ENCODE peak calls at places on chromosomes 5 and 9, in eight cellular contexts. Z, B, F, P, C, G, S and K are unnamed samples. For H3K4me1, the result is how much of the 10 kb centered on the place peaks cover.

GRCh38 chr5:133531178-133531577 is 81.2 kb downstream of the FSTL4 start:
- DNase-seq in Z (no peak), B (no peak), F (no peak), P (no peak), C (no peak), G (no peak), S (no peak), K (no peak)

GRCh38 chr5:83306572-83307241 is 164.8 kb upstream of the VCAN start:
- DNase-seq in Z (no peak), B (peak), F (peak), P (peak), C (no peak), G (peak), S (no peak), K (peak)

GRCh38 chr5:41722359-41722950 is 147.8 kb downstream of the OXCT1 start:
- DNase-seq in Z (no peak), B (no peak), F (no peak), P (peak), C (no peak), G (no peak), S (no peak), K (no peak)

GRCh38 chr5:39006650-39007049 is 67.5 kb downstream of the RICTOR start:
- DNase-seq in Z (no peak), B (no peak), F (no peak), P (no peak), C (no peak), G (no peak), S (no peak), K (no peak)

GRCh38 chr9:68416891-68417570 is 60.6 kb downstream of the PGM5 start:
- DNase-seq in Z (no peak), B (no peak), F (no peak), P (no peak), C (no peak), G (no peak), S (no peak), K (no peak)

GRCh38 chr5:140725799-140726471 is 25.7 kb downstream of the ZMAT2 start:
- DNase-seq in Z (peak), B (peak), F (no peak), P (peak), C (peak), G (peak), S (peak), K (no peak)

GRCh38 chr5:66255702-66256101 is 111.6 kb downstream of the SREK1 start:
- DNase-seq in Z (no peak), B (no peak), F (no peak), P (no peak), C (no peak), G (no peak), S (no peak), K (no peak)

GRCh38 chr5:154967419-154968024 is 26.6 kb downstream of the MRPL22 start:
- DNase-seq in Z (no peak), B (no peak), F (no peak), P (peak), C (no peak), G (no peak), S (peak), K (no peak)

GRCh38 chr5:62354028-62354874 is 48.2 kb downstream of the KIF2A start:
- DNase-seq in Z (no peak), B (no peak), F (no peak), P (peak), C (no peak), G (peak), S (peak), K (no peak)

GRCh38 chr5:131262953-131263541 is 806 bp upstream of the CDC42SE2 start:
- DNase-seq in Z (no peak), B (no peak), F (no peak), P (peak), C (no peak), G (no peak), S (no peak), K (no peak)

GRCh38 chr5:171477101-171477500 is 57.7 kb downstream of the FGF18 start:
- DNase-seq in Z (no peak), B (no peak), F (no peak), P (no peak), C (no peak), G (no peak), S (no peak), K (no peak)

GRCh38 chr5:96337048-96337781 is 95.8 kb downstream of the PCSK1 start:
- DNase-seq in Z (no peak), B (no peak), F (no peak), P (no peak), C (peak), G (no peak), S (no peak), K (no peak)

GRCh38 chr5:1634337-1634661 is 110.5 kb upstream of the LPCAT1 start:
- DNase-seq in Z (no peak), B (no peak), F (no peak), P (no peak), C (no peak), G (no peak), S (no peak), K (no peak)

GRCh38 chr5:150085950-150086715 is at the start of gene CSF1R:
- DNase-seq in Z (no peak), B (no peak), F (no peak), P (no peak), C (peak), G (no peak), S (no peak), K (no peak)

GRCh38 chr9:136340356-136341041 is 13.2 kb downstream of the GPSM1 start:
- DNase-seq in Z (no peak), B (no peak), F (no peak), P (no peak), C (no peak), G (no peak), S (no peak), K (no peak)

GRCh38 chr9:133120343-133121199 is 469 bp downstream of the RALGDS start:
- DNase-seq in Z (peak), B (no peak), F (no peak), P (no peak), C (no peak), G (no peak), S (no peak), K (no peak)

GRCh38 chr5:175700991-175701390 is 43.1 kb downstream of the HRH2 start:
- DNase-seq in Z (no peak), B (no peak), F (no peak), P (no peak), C (no peak), G (no peak), S (peak), K (no peak)

GRCh38 chr9:5499889-5500398 is 10.4 kb upstream of the PDCD1LG2 start:
- DNase-seq in Z (no peak), B (peak), F (no peak), P (peak), C (no peak), G (no peak), S (no peak), K (no peak)

GRCh38 chr5:159947708-159948358 is 31.6 kb downstream of the ADRA1B start:
- DNase-seq in Z (no peak), B (no peak), F (no peak), P (no peak), C (no peak), G (no peak), S (no peak), K (no peak)

GRCh38 chr5:73117088-73117755 is 3.2 kb upstream of the TMEM171 start:
- DNase-seq in Z (no peak), B (no peak), F (no peak), P (no peak), C (no peak), G (no peak), S (no peak), K (no peak)

GRCh38 chr5:139138790-139139189 is 59.4 kb downstream of the SIL1 start:
- DNase-seq in Z (peak), B (peak), F (no peak), P (peak), C (no peak), G (no peak), S (no peak), K (peak)

GRCh38 chr5:96595300-96596090 is 66.7 kb upstream of the CAST start:
- DNase-seq in Z (no peak), B (no peak), F (no peak), P (peak), C (no peak), G (no peak), S (no peak), K (no peak)

GRCh38 chr9:128863647-128864046 is 18.1 kb downstream of the KYAT1 start:
- DNase-seq in Z (peak), B (peak), F (peak), P (peak), C (no peak), G (peak), S (peak), K (peak)

GRCh38 chr5:138542120-138542955 is 698 bp downstream of the ETF1 start:
- DNase-seq in Z (no peak), B (no peak), F (no peak), P (peak), C (peak), G (no peak), S (no peak), K (no peak)

GRCh38 chr5:16946725-16947124 is 10.6 kb upstream of the MYO10 start:
- DNase-seq in Z (no peak), B (no peak), F (no peak), P (no peak), C (no peak), G (no peak), S (no peak), K (no peak)

GRCh38 chr5:66904189-66904588 is 292.4 kb downstream of the CD180 start:
- DNase-seq in Z (no peak), B (no peak), F (no peak), P (no peak), C (no peak), G (no peak), S (no peak), K (no peak)

GRCh38 chr5:32387176-32387575 is 57.4 kb downstream of the ZFR start:
- DNase-seq in Z (no peak), B (no peak), F (no peak), P (no peak), C (no peak), G (no peak), S (no peak), K (no peak)

GRCh38 chr5:10456583-10457562 is 15.2 kb downstream of the ROPN1L start:
- DNase-seq in Z (no peak), B (no peak), F (no peak), P (peak), C (no peak), G (no peak), S (no peak), K (no peak)

GRCh38 chr9:124239249-124240073 is 18.3 kb upstream of the NEK6 start:
- DNase-seq in Z (no peak), B (no peak), F (no peak), P (no peak), C (no peak), G (peak), S (no peak), K (no peak)

GRCh38 chr9:123419721-123420559 is 63.9 kb downstream of the CRB2 start:
- DNase-seq in Z (no peak), B (no peak), F (no peak), P (no peak), C (no peak), G (no peak), S (no peak), K (no peak)

GRCh38 chr9:35618854-35619799 is 914 bp upstream of the CD72 start:
- DNase-seq in Z (no peak), B (no peak), F (no peak), P (no peak), C (no peak), G (peak), S (no peak), K (peak)

GRCh38 chr5:67998709-67999251 is 216.8 kb upstream of the PIK3R1 start:
- DNase-seq in Z (no peak), B (peak), F (no peak), P (peak), C (peak), G (no peak), S (no peak), K (peak)

GRCh38 chr5:76615759-76616158 is 7.4 kb downstream of the F2RL2 start:
- DNase-seq in Z (no peak), B (no peak), F (no peak), P (no peak), C (no peak), G (no peak), S (no peak), K (no peak)

DNA sequence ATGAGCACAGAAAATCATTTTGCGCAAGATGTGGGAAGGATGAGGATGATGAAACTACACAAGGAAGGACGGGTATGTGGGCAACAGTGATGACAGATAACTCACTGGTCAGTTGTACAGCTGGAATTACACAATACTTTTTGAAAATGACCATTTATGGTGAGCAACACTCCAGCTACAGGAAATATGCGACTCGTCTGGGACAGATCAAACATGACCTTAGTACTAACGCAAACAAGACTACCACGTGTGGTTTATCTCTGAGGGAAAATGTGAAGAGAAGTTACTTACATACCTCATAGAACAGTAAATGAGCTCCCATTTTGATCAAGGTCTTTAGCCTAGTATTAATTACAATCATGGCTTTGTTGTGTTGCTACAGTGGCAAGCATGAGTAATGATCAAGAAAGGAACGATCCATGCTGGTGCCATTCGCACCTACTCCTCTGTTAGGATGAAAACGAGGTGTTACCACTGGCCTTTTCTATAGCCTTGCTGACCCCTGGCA is 456.9 kb downstream of the BNC2 start:
- DNase-seq in Z (no peak), B (no peak), F (no peak), P (no peak), C (no peak), G (no peak), S (peak), K (no peak)
- TF ChIP-seq POLR2A in Z (no peak), B (no peak), F (no peak), P (no peak), C (no peak), G (no peak), S (no peak), K (no peak)

GRCh38 chr9:112379177-112380101 is 469 bp upstream of the HSDL2 start:
- DNase-seq in Z (peak), B (peak), F (peak), P (peak), C (peak), G (peak), S (peak), K (peak)
- H3K4me1 ChIP-seq in Z (under half), B (half or more), F (under half), P (under half), C (under half), G (under half), S (under half), K (half or more)

GRCh38 chr9:87750726-87751125 is 24.8 kb downstream of the CTSL start:
- DNase-seq in Z (no peak), B (no peak), F (no peak), P (no peak), C (no peak), G (no peak), S (no peak), K (no peak)

GRCh38 chr9:87753313-87753712 is 27.4 kb downstream of the CTSL start:
- DNase-seq in Z (no peak), B (no peak), F (no peak), P (no peak), C (no peak), G (no peak), S (no peak), K (no peak)

GRCh38 chr9:87751423-87751822 is 25.5 kb downstream of the CTSL start:
- DNase-seq in Z (no peak), B (no peak), F (no peak), P (no peak), C (no peak), G (no peak), S (no peak), K (no peak)

GRCh38 chr9:87749335-87750035 is 23.6 kb downstream of the CTSL start:
- DNase-seq in Z (no peak), B (no peak), F (no peak), P (peak), C (no peak), G (no peak), S (no peak), K (no peak)

GRCh38 chr9:87751869-87752268 is 25.9 kb downstream of the CTSL start:
- DNase-seq in Z (no peak), B (no peak), F (no peak), P (no peak), C (no peak), G (no peak), S (no peak), K (no peak)
- TF ChIP-seq POLR2A in Z (no peak), B (no peak), F (no peak), P (no peak), C (no peak), G (no peak), S (no peak), K (no peak)

DNA sequence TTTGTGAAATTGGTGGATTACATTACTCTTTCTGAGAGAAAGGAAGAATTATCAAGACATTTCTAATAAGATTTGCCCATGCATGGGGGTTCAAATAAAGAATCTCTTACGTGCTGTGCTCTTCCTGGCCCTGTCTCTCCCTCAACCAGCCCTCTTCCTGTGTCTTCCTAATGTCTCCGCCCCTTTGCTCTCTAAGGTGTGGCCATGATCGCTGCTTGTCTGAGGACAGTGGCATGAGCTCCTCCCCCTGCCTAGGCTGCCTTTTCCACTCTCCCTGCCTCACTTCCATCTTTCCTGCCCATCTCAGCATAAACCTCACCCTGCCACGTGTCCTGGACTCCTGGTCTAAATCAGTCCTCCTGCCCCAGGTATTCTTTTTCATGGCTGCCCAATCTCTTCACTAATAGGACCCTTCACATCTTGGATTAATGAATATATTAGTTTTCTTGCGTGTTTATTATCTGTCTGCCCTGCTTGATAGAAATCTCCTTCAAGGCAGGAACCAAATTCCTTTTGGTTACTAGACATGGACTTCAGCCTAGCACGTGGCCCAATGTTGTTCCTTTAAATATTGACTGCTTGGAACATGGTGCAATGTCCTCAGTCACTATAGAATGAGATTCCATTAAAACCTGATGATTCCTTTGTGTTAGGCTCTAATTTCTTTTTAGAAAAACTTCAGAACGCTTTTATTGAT is 122.3 kb downstream of the MTRR start:
- DNase-seq in Z (no peak), B (no peak), F (no peak), P (no peak), C (no peak), G (no peak), S (no peak), K (no peak)
- H3K4me1 ChIP-seq in Z (under half), B (under half), F (under half), P (under half), C (under half), G (under half), S (under half), K (under half)

DNA sequence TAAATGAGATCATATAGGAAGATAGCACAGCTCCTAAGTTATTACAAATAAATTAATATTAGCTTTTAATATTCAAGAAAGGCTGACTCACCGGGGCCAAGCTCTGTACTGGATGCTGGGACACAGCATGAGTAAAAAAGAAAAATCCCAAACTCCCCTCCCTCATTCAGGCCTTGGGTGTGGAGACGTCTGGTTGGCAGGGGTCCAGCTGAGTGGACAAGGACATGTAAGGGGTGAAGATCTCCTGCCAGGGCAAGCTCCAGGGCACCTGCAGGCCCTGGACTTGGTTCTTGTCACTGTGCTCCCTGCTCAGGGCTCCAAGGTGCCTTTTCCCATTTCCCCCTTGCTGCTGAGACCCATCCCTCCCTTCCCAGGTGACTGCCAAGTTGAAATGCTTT is 388.5 kb downstream of the ENC1 start:
- DNase-seq in Z (no peak), B (no peak), F (no peak), P (no peak), C (no peak), G (no peak), S (no peak), K (no peak)
- TF ChIP-seq POLR2A in Z (no peak), B (no peak), F (no peak), P (no peak), C (no peak), G (no peak), S (no peak), K (no peak)

GRCh38 chr5:112254303-112254702 is 164.8 kb downstream of the EPB41L4A start:
- DNase-seq in Z (no peak), B (no peak), F (no peak), P (no peak), C (no peak), G (no peak), S (no peak), K (no peak)
- H3K4me1 ChIP-seq in Z (under half), B (under half), F (under half), P (under half), C (under half), G (under half), S (under half), K (under half)

GRCh38 chr5:87267574-87268125 is at the start of gene RASA1:
- DNase-seq in Z (peak), B (peak), F (peak), P (peak), C (peak), G (peak), S (peak), K (peak)

GRCh38 chr5:87268970-87269377 is 1.3 kb downstream of the RASA1 start:
- DNase-seq in Z (no peak), B (no peak), F (no peak), P (peak), C (no peak), G (no peak), S (no peak), K (no peak)

GRCh38 chr5:87266914-87267573 is 639 bp upstream of the RASA1 start:
- DNase-seq in Z (no peak), B (no peak), F (no peak), P (no peak), C (no peak), G (no peak), S (no peak), K (no peak)

GRCh38 chr5:87263498-87263897 is 4.2 kb upstream of the RASA1 start:
- DNase-seq in Z (no peak), B (no peak), F (no peak), P (no peak), C (no peak), G (no peak), S (no peak), K (no peak)

DNA sequence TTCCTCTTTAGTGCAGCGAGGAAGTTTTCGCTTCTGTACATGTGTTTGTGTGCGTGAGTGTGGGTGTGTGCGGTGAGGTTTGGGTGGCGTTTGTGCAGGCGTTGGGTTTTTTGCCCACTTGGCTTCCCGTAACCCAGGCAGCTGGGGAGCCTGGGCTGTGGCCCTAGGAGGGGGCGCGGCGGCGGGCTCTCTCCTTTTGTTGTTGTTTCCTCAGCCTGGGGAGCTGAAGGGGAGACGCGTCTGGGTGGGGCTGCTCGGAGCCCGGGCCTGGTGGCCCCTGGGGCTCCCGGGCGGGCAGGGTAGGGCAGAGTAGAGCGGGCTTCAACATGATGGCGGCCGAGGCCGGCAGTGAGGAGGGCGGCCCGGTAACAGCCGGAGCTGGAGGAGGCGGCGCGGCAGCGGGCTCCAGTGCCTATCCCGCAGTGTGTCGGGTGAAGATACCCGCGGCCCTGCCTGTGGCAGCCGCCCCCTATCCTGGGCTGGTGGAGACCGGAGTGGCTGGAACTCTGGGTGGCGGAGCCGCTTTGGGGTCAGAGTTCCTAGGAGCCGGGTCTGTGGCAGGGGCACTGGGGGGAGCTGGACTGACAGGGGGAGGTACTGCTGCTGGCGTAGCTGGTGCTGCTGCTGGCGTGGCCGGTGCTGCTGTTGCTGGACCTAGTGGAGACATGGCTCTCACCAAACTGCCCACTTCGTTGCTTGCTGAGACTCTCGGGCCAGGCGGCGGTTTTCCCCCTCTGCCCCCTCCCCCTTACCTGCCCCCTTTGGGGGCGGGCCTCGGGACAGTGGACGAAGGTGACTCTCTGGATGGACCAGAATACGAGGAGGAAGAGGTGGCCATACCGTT is 665 bp downstream of the RASA1 start:
- DNase-seq in Z (peak), B (peak), F (peak), P (peak), C (peak), G (peak), S (peak), K (peak)
- TF ChIP-seq POLR2A in Z (no peak), B (peak), F (no peak), P (no peak), C (no peak), G (peak), S (peak), K (no peak)